ENCODE peak calls at places on chromosomes 5 and 9, in five cellular contexts. One of them, this sample, is unnamed.

GRCh38 chr5:52674815-52675545 is 112.7 kb upstream of the ITGA1 start:
- DNase-seq in iPS-NIHi11: no peak
- DNase-seq in GM23338: no peak
- DNase-seq in stimulated activated CD8-positive, alpha-beta memory T cell treated with anti-CD3 and anti-CD28 coated beads, Interleukin-4, amount 100 ng/mL, for 24 hours: no peak
- DNase-seq in RCC 7860: no peak
- DNase-seq in this sample: no peak

GRCh38 chr5:143613329-143613728 is 198.6 kb upstream of the HMHB1 start:
- DNase-seq in stimulated activated CD8-positive, alpha-beta memory T cell treated with anti-CD3 and anti-CD28 coated beads, Interleukin-4, amount 100 ng/mL, for 24 hours: no peak
- DNase-seq in iPS-NIHi11: no peak
- DNase-seq in GM23338: no peak
- DNase-seq in RCC 7860: no peak
- DNase-seq in this sample: no peak

GRCh38 chr5:31173621-31174020 is 19.9 kb upstream of the CDH6 start:
- DNase-seq in GM23338: no peak
- DNase-seq in iPS-NIHi11: no peak
- DNase-seq in RCC 7860: peak
- DNase-seq in stimulated activated CD8-positive, alpha-beta memory T cell treated with anti-CD3 and anti-CD28 coated beads, Interleukin-4, amount 100 ng/mL, for 24 hours: no peak
- DNase-seq in this sample: peak

GRCh38 chr5:3187846-3188425 is 407.7 kb upstream of the IRX1 start:
- DNase-seq in stimulated activated CD8-positive, alpha-beta memory T cell treated with anti-CD3 and anti-CD28 coated beads, Interleukin-4, amount 100 ng/mL, for 24 hours: no peak
- DNase-seq in RCC 7860: no peak
- DNase-seq in iPS-NIHi11: no peak
- DNase-seq in GM23338: no peak
- DNase-seq in this sample: no peak

GRCh38 chr5:133347039-133347438 is 265.3 kb downstream of the FSTL4 start:
- DNase-seq in iPS-NIHi11: no peak
- DNase-seq in stimulated activated CD8-positive, alpha-beta memory T cell treated with anti-CD3 and anti-CD28 coated beads, Interleukin-4, amount 100 ng/mL, for 24 hours: no peak
- DNase-seq in GM23338: peak
- DNase-seq in RCC 7860: no peak
- DNase-seq in this sample: no peak

GRCh38 chr5:164713682-164714081 is 1208.3 kb downstream of the MAT2B start:
- DNase-seq in stimulated activated CD8-positive, alpha-beta memory T cell treated with anti-CD3 and anti-CD28 coated beads, Interleukin-4, amount 100 ng/mL, for 24 hours: no peak
- DNase-seq in RCC 7860: no peak
- DNase-seq in GM23338: no peak
- DNase-seq in iPS-NIHi11: no peak
- DNase-seq in this sample: no peak

GRCh38 chr9:136974834-136975535 is 2.3 kb upstream of the PTGDS start:
- DNase-seq in GM23338: no peak
- DNase-seq in stimulated activated CD8-positive, alpha-beta memory T cell treated with anti-CD3 and anti-CD28 coated beads, Interleukin-4, amount 100 ng/mL, for 24 hours: no peak
- DNase-seq in RCC 7860: peak
- DNase-seq in iPS-NIHi11: no peak
- DNase-seq in this sample: no peak

GRCh38 chr9:106277931-106278330 is 583.6 kb downstream of the TMEM38B start:
- DNase-seq in iPS-NIHi11: no peak
- DNase-seq in stimulated activated CD8-positive, alpha-beta memory T cell treated with anti-CD3 and anti-CD28 coated beads, Interleukin-4, amount 100 ng/mL, for 24 hours: no peak
- DNase-seq in GM23338: no peak
- DNase-seq in RCC 7860: peak
- DNase-seq in this sample: no peak

GRCh38 chr9:32385885-32386283 is 1.4 kb downstream of the ACO1 start:
- DNase-seq in iPS-NIHi11: no peak
- DNase-seq in GM23338: no peak
- DNase-seq in RCC 7860: no peak
- DNase-seq in stimulated activated CD8-positive, alpha-beta memory T cell treated with anti-CD3 and anti-CD28 coated beads, Interleukin-4, amount 100 ng/mL, for 24 hours: no peak
- DNase-seq in this sample: no peak

GRCh38 chr9:87118594-87118993 is 171.3 kb upstream of the GAS1 start:
- DNase-seq in RCC 7860: no peak
- DNase-seq in stimulated activated CD8-positive, alpha-beta memory T cell treated with anti-CD3 and anti-CD28 coated beads, Interleukin-4, amount 100 ng/mL, for 24 hours: no peak
- DNase-seq in iPS-NIHi11: no peak
- DNase-seq in GM23338: no peak
- DNase-seq in this sample: no peak

GRCh38 chr5:172647341-172648007 is 6.4 kb downstream of the NEURL1B start:
- DNase-seq in iPS-NIHi11: no peak
- DNase-seq in stimulated activated CD8-positive, alpha-beta memory T cell treated with anti-CD3 and anti-CD28 coated beads, Interleukin-4, amount 100 ng/mL, for 24 hours: no peak
- DNase-seq in RCC 7860: no peak
- DNase-seq in GM23338: no peak
- DNase-seq in this sample: no peak

GRCh38 chr9:131187957-131188356 is 62.6 kb downstream of the NUP214 start:
- DNase-seq in GM23338: no peak
- DNase-seq in iPS-NIHi11: no peak
- DNase-seq in stimulated activated CD8-positive, alpha-beta memory T cell treated with anti-CD3 and anti-CD28 coated beads, Interleukin-4, amount 100 ng/mL, for 24 hours: no peak
- DNase-seq in RCC 7860: no peak
- DNase-seq in this sample: no peak

GRCh38 chr5:154644745-154645411 is 110.3 kb upstream of the LARP1 start:
- DNase-seq in iPS-NIHi11: no peak
- DNase-seq in GM23338: no peak
- DNase-seq in stimulated activated CD8-positive, alpha-beta memory T cell treated with anti-CD3 and anti-CD28 coated beads, Interleukin-4, amount 100 ng/mL, for 24 hours: no peak
- DNase-seq in RCC 7860: no peak
- DNase-seq in this sample: no peak

GRCh38 chr5:87116821-87117512 is 150.7 kb upstream of the RASA1 start:
- DNase-seq in GM23338: no peak
- DNase-seq in RCC 7860: peak
- DNase-seq in stimulated activated CD8-positive, alpha-beta memory T cell treated with anti-CD3 and anti-CD28 coated beads, Interleukin-4, amount 100 ng/mL, for 24 hours: no peak
- DNase-seq in iPS-NIHi11: no peak
- DNase-seq in this sample: no peak

GRCh38 chr5:16143361-16144049 is 36.1 kb downstream of the MARCHF11 start:
- DNase-seq in stimulated activated CD8-positive, alpha-beta memory T cell treated with anti-CD3 and anti-CD28 coated beads, Interleukin-4, amount 100 ng/mL, for 24 hours: no peak
- DNase-seq in iPS-NIHi11: no peak
- DNase-seq in GM23338: no peak
- DNase-seq in RCC 7860: no peak
- DNase-seq in this sample: no peak

GRCh38 chr9:112764837-112765236 is 14.3 kb downstream of the SNX30 start:
- DNase-seq in iPS-NIHi11: peak
- DNase-seq in stimulated activated CD8-positive, alpha-beta memory T cell treated with anti-CD3 and anti-CD28 coated beads, Interleukin-4, amount 100 ng/mL, for 24 hours: no peak
- DNase-seq in RCC 7860: no peak
- DNase-seq in GM23338: peak
- DNase-seq in this sample: no peak

GRCh38 chr5:154285661-154286408 is 95.3 kb downstream of the GALNT10 start:
- DNase-seq in GM23338: no peak
- DNase-seq in iPS-NIHi11: no peak
- DNase-seq in stimulated activated CD8-positive, alpha-beta memory T cell treated with anti-CD3 and anti-CD28 coated beads, Interleukin-4, amount 100 ng/mL, for 24 hours: no peak
- DNase-seq in RCC 7860: peak
- DNase-seq in this sample: no peak

GRCh38 chr5:77347435-77348098 is 137.1 kb downstream of the PDE8B start:
- DNase-seq in stimulated activated CD8-positive, alpha-beta memory T cell treated with anti-CD3 and anti-CD28 coated beads, Interleukin-4, amount 100 ng/mL, for 24 hours: no peak
- DNase-seq in RCC 7860: no peak
- DNase-seq in iPS-NIHi11: no peak
- DNase-seq in GM23338: no peak
- DNase-seq in this sample: no peak

GRCh38 chr5:82105457-82105856 is 133.6 kb downstream of the ATG10 start:
- DNase-seq in iPS-NIHi11: no peak
- DNase-seq in GM23338: no peak
- DNase-seq in RCC 7860: peak
- DNase-seq in stimulated activated CD8-positive, alpha-beta memory T cell treated with anti-CD3 and anti-CD28 coated beads, Interleukin-4, amount 100 ng/mL, for 24 hours: no peak
- DNase-seq in this sample: no peak

GRCh38 chr5:136053336-136054121 is 24.7 kb downstream of the TGFBI start:
- DNase-seq in GM23338: no peak
- DNase-seq in iPS-NIHi11: no peak
- DNase-seq in stimulated activated CD8-positive, alpha-beta memory T cell treated with anti-CD3 and anti-CD28 coated beads, Interleukin-4, amount 100 ng/mL, for 24 hours: no peak
- DNase-seq in RCC 7860: peak
- DNase-seq in this sample: no peak

GRCh38 chr5:56838409-56839039 is 23.2 kb downstream of the MAP3K1 start:
- DNase-seq in RCC 7860: peak
- DNase-seq in GM23338: peak
- DNase-seq in stimulated activated CD8-positive, alpha-beta memory T cell treated with anti-CD3 and anti-CD28 coated beads, Interleukin-4, amount 100 ng/mL, for 24 hours: no peak
- DNase-seq in iPS-NIHi11: peak
- DNase-seq in this sample: peak

GRCh38 chr9:89372230-89372816 is 54.0 kb downstream of the SECISBP2 start:
- DNase-seq in stimulated activated CD8-positive, alpha-beta memory T cell treated with anti-CD3 and anti-CD28 coated beads, Interleukin-4, amount 100 ng/mL, for 24 hours: no peak
- DNase-seq in iPS-NIHi11: no peak
- DNase-seq in RCC 7860: no peak
- DNase-seq in GM23338: peak
- DNase-seq in this sample: peak

GRCh38 chr5:139864716-139865483 is 69.3 kb downstream of the PSD2 start:
- DNase-seq in GM23338: no peak
- DNase-seq in iPS-NIHi11: no peak
- DNase-seq in RCC 7860: no peak
- DNase-seq in stimulated activated CD8-positive, alpha-beta memory T cell treated with anti-CD3 and anti-CD28 coated beads, Interleukin-4, amount 100 ng/mL, for 24 hours: no peak
- DNase-seq in this sample: no peak

GRCh38 chr5:68565427-68565826 is 349.9 kb downstream of the PIK3R1 start:
- DNase-seq in iPS-NIHi11: no peak
- DNase-seq in GM23338: no peak
- DNase-seq in stimulated activated CD8-positive, alpha-beta memory T cell treated with anti-CD3 and anti-CD28 coated beads, Interleukin-4, amount 100 ng/mL, for 24 hours: no peak
- DNase-seq in RCC 7860: no peak
- DNase-seq in this sample: no peak

This sample was measured in neuronal stem cell.